ENCODE peak calls at places on chromosomes 13 and 19, in ten cellular contexts. P is heart left ventricle, Y is osteocyte, Q is sigmoid colon, J is psoas muscle, E is brain microvascular endothelial cell, R is tibial artery, K is astrocyte of the spinal cord, U is astrocyte of the cerebellum, I is pancreas. F is an unnamed sample.

GRCh38 chr13:106471957-106472543 is 63.4 kb downstream of the EFNB2 start:
- DNase-seq in J (peak), P (peak), I (no peak), U (peak), Y (no peak), Q (peak), E (peak), K (peak), R (no peak), F (no peak)

GRCh38 chr13:44576396-44577235 is 486 bp upstream of the TSC22D1 start:
- DNase-seq in I (peak), Y (peak), U (no peak), Q (peak), E (no peak), R (no peak), J (peak), P (no peak), K (no peak), F (no peak)

GRCh38 chr13:104773775-104774174 is 1707.6 kb upstream of the SLC10A2 start:
- DNase-seq in K (peak), J (no peak), R (no peak), I (no peak), U (peak), Y (no peak), Q (no peak), E (peak), P (no peak), F (no peak)

GRCh38 chr13:24922390-24923304 is 158.7 kb downstream of the RNF17 start:
- DNase-seq in U (peak), E (peak), P (peak), Y (peak), K (peak), I (peak), J (peak), Q (peak), R (peak), F (peak)

GRCh38 chr19:35816846-35817245 is 4.2 kb upstream of the PRODH2 start:
- DNase-seq in Q (no peak), Y (no peak), I (no peak), R (no peak), U (no peak), K (no peak), E (no peak), J (no peak), P (no peak), F (no peak)

GRCh38 chr13:100149389-100149788 is 60.5 kb downstream of the PCCA start:
- DNase-seq in U (no peak), P (no peak), R (no peak), Y (no peak), Q (no peak), E (no peak), J (no peak), K (no peak), I (no peak), F (peak)

GRCh38 chr19:15038304-15038703 is 11.0 kb upstream of the CASP14 start:
- DNase-seq in E (no peak), U (peak), R (no peak), K (peak), P (no peak), I (no peak), Q (no peak), J (no peak), Y (no peak), F (no peak)

GRCh38 chr13:33070713-33071112 is 54.5 kb downstream of the KL start:
- DNase-seq in P (no peak), E (no peak), Y (no peak), J (no peak), K (no peak), I (no peak), Q (no peak), R (no peak), U (no peak), F (no peak)

GRCh38 chr13:74132768-74133656 is 1.2 kb downstream of the KLF12 start:
- DNase-seq in K (peak), E (no peak), I (no peak), Q (peak), U (no peak), R (peak), Y (no peak), P (peak), J (peak), F (no peak)

GRCh38 chr13:31100721-31101120 is 61.0 kb downstream of the HSPH1 start:
- DNase-seq in K (no peak), U (no peak), Q (no peak), Y (no peak), P (no peak), I (no peak), R (no peak), J (no peak), E (no peak), F (no peak)

GRCh38 chr19:45424191-45425058 is 708 bp upstream of the ERCC1 start:
- DNase-seq in J (peak), Y (peak), Q (peak), E (peak), R (peak), P (peak), U (peak), K (peak), I (peak), F (peak)

GRCh38 chr19:30408734-30409301 is 36.6 kb downstream of the ZNF536 start:
- DNase-seq in I (no peak), Q (no peak), R (no peak), U (no peak), Y (no peak), P (no peak), J (no peak), E (no peak), K (no peak), F (no peak)

GRCh38 chr19:3471954-3472655 is 8.2 kb downstream of the SMIM24 start:
- DNase-seq in E (no peak), J (peak), P (no peak), I (peak), U (no peak), Q (no peak), Y (no peak), R (no peak), K (no peak), F (no peak)

GRCh38 chr13:112693831-112694497 is 4.1 kb downstream of the ATP11A start:
- DNase-seq in R (peak), Q (peak), E (peak), U (peak), I (no peak), Y (no peak), P (peak), K (peak), J (no peak), F (peak)

GRCh38 chr13:44410328-44410859 is 36.8 kb downstream of the SERP2 start:
- DNase-seq in U (no peak), Q (no peak), P (no peak), J (no peak), E (no peak), I (no peak), R (no peak), K (no peak), Y (no peak), F (no peak)

GRCh38 chr13:57631607-57632275 is at the start of gene PCDH17:
- DNase-seq in E (peak), Y (no peak), I (peak), U (no peak), K (peak), J (peak), Q (no peak), R (peak), P (peak), F (no peak)

GRCh38 chr13:26460652-26461051 is 96.8 kb upstream of the WASF3 start:
- DNase-seq in R (no peak), E (peak), Y (no peak), K (peak), P (peak), Q (peak), U (no peak), I (no peak), J (peak), F (no peak)

GRCh38 chr19:43639507-43640423 is at the start of gene CADM4:
- DNase-seq in K (no peak), U (no peak), Q (peak), J (peak), P (no peak), R (no peak), E (no peak), I (peak), Y (no peak), F (no peak)

GRCh38 chr19:50969413-50969760 is at the start of gene KLK6:
- DNase-seq in R (no peak), Y (no peak), I (no peak), E (no peak), Q (no peak), K (no peak), J (no peak), U (no peak), P (no peak), F (no peak)

GRCh38 chr13:67227131-67227983 is 2.8 kb downstream of the PCDH9 start:
- DNase-seq in P (no peak), R (no peak), Y (no peak), J (no peak), I (no peak), Q (no peak), U (no peak), E (no peak), K (no peak), F (no peak)

GRCh38 chr19:42362891-42363440 is 27.1 kb downstream of the CNFN start:
- DNase-seq in P (no peak), Y (no peak), R (no peak), K (no peak), J (no peak), Q (no peak), I (no peak), E (no peak), U (no peak), F (no peak)

GRCh38 chr13:93200626-93201025 is 26.0 kb upstream of the GPC6 start:
- DNase-seq in Y (no peak), J (no peak), I (no peak), U (no peak), E (no peak), P (no peak), R (no peak), Q (no peak), K (no peak), F (no peak)

GRCh38 chr13:112876305-112877000 is 92.6 kb upstream of the MCF2L start:
- DNase-seq in P (peak), K (no peak), Q (peak), U (no peak), R (no peak), J (no peak), Y (no peak), E (no peak), I (no peak), F (no peak)

GRCh38 chr13:113650275-113650674 is 7.7 kb downstream of the ATP4B start:
- DNase-seq in P (no peak), I (peak), J (no peak), U (no peak), E (no peak), Q (peak), Y (no peak), R (peak), K (no peak), F (no peak)

GRCh38 chr19:35123573-35123972 is 8.0 kb downstream of the FXYD3 start:
- DNase-seq in I (peak), U (no peak), Y (no peak), P (peak), Q (peak), J (peak), R (peak), E (no peak), K (no peak), F (no peak)

GRCh38 chr19:16829822-16830289 is 658 bp downstream of the SIN3B start:
- DNase-seq in I (no peak), U (no peak), J (no peak), R (no peak), E (no peak), Q (no peak), P (no peak), Y (no peak), K (no peak), F (no peak)

GRCh38 chr13:113489549-113490495 is 689 bp downstream of the DCUN1D2 start:
- DNase-seq in E (peak), Q (peak), J (no peak), Y (peak), R (peak), P (peak), I (no peak), U (no peak), K (peak), F (no peak)

GRCh38 chr19:40191836-40192646 is 815 bp downstream of the MAP3K10 start:
- DNase-seq in R (no peak), Q (peak), Y (no peak), U (no peak), E (no peak), J (peak), P (peak), I (peak), K (peak), F (no peak)
- TF ChIP-seq CTCF in R (no peak), Q (no peak), Y (no peak), U (no peak), E (no peak), J (no peak), P (no peak), I (no peak), K (no peak), F (peak)

GRCh38 chr13:22800726-22801401 is 379.9 kb upstream of the SGCG start:
- DNase-seq in J (peak), E (no peak), U (no peak), P (no peak), Y (no peak), Q (peak), K (no peak), I (no peak), R (peak), F (no peak)

GRCh38 chr13:22801402-22802003 is 379.3 kb upstream of the SGCG start:
- DNase-seq in Y (no peak), K (no peak), R (no peak), Q (no peak), P (no peak), J (no peak), I (no peak), E (no peak), U (no peak), F (no peak)
- TF ChIP-seq CTCF in Y (peak), K (no peak), R (no peak), Q (no peak), P (peak), J (peak), I (no peak), E (peak), U (no peak), F (peak)

GRCh38 chr13:42660367-42660965 is 86.5 kb downstream of the TNFSF11 start:
- DNase-seq in U (peak), P (no peak), Y (no peak), J (no peak), I (no peak), K (peak), R (no peak), E (no peak), Q (no peak), F (no peak)
- TF ChIP-seq CTCF in U (no peak), P (peak), Y (peak), J (no peak), I (no peak), K (peak), R (no peak), E (peak), Q (no peak), F (peak)

DNA sequence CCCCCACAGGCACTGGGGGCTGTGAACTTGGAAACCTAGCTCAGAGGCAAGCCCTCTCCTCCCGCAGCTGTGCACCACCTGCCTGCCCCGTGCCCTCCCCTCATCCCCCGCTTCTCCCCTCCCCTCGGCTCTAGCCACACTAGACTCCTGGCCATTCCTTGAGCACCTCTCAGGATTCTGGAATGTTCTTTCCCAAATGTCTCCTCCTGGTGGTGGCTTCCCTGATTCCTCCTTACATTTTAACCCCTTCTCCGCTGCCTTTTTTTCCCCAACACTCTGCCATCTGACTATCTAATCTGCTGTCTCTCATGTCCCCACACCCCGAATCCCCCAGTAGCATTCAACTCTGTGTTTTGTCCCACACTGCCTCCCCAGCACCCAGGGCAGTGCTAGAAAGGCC is 6.7 kb downstream of the NANOS3 start:
- DNase-seq in E (no peak), Q (no peak), U (no peak), R (no peak), P (no peak), Y (no peak), I (peak), K (no peak), J (no peak), F (no peak)
- TF ChIP-seq CTCF in E (peak), Q (no peak), U (no peak), R (no peak), P (no peak), Y (peak), I (no peak), K (peak), J (no peak), F (peak)

GRCh38 chr19:7832009-7832408 is 2.0 kb downstream of the EVI5L start:
- DNase-seq in E (no peak), Y (no peak), P (no peak), U (no peak), I (no peak), K (no peak), J (no peak), Q (no peak), R (no peak), F (no peak)

GRCh38 chr19:7832781-7833180 is 2.8 kb downstream of the EVI5L start:
- DNase-seq in Y (no peak), J (no peak), K (no peak), P (no peak), R (no peak), U (no peak), Q (no peak), I (no peak), E (no peak), F (no peak)

GRCh38 chr19:7830272-7830771 is 304 bp downstream of the EVI5L start:
- DNase-seq in K (no peak), E (no peak), Y (no peak), I (peak), P (peak), U (no peak), Q (no peak), J (peak), R (no peak), F (no peak)

GRCh38 chr19:7830823-7831222 is 805 bp downstream of the EVI5L start:
- DNase-seq in U (no peak), K (no peak), P (no peak), Y (no peak), E (no peak), I (no peak), R (no peak), Q (no peak), J (peak), F (no peak)

DNA sequence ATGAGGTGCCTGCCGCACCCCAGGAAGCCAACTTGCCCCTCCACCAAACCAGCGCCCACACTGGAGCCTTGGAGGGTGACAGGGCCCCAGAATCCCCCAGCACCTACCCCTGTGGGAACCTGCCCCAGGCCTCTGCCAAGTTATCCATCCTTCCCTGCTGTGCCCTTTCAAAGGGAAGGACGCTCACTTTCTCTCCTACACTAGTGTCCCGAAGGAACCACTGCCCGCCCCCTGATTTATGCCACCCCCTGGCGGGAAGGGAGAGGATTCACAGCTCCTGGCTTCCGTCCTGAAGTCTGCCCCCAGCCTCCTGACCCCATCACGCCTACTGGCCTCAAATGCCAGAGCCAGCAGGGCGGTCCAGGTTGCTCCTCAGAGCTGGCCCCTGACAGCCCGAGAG is 1.4 kb downstream of the EVI5L start:
- DNase-seq in E (no peak), Q (no peak), P (no peak), R (no peak), K (no peak), J (no peak), U (no peak), I (no peak), Y (no peak), F (no peak)
- TF ChIP-seq CTCF in E (peak), Q (no peak), P (no peak), R (no peak), K (peak), J (no peak), U (peak), I (no peak), Y (peak), F (peak)

GRCh38 chr19:33705090-33705847 is 83.5 kb downstream of the CHST8 start:
- DNase-seq in J (no peak), U (no peak), P (no peak), K (no peak), Q (peak), Y (no peak), I (no peak), R (no peak), E (no peak), F (no peak)
- TF ChIP-seq CTCF in J (no peak), U (no peak), P (no peak), K (no peak), Q (no peak), Y (no peak), I (no peak), R (no peak), E (no peak), F (no peak)

GRCh38 chr19:18588611-18589379 is at the start of gene REX1BD:
- DNase-seq in Y (peak), I (peak), E (peak), P (peak), R (peak), K (peak), J (peak), Q (peak), U (no peak), F (no peak)
- TF ChIP-seq CTCF in Y (peak), I (peak), E (peak), P (peak), R (peak), K (peak), J (peak), Q (peak), U (peak), F (peak)

GRCh38 chr19:6126335-6126974 is 9.0 kb upstream of the ACSBG2 start:
- DNase-seq in R (no peak), Q (no peak), I (no peak), U (peak), J (no peak), K (peak), E (peak), Y (no peak), P (no peak), F (no peak)
- TF ChIP-seq CTCF in R (no peak), Q (no peak), I (no peak), U (peak), J (peak), K (peak), E (peak), Y (no peak), P (peak), F (peak)